ENCODE peak calls at places on chromosomes 3 and 15, in five cellular contexts. P is psoas muscle, T is mammary epithelial cell, C is stomach, D is endodermal cell. L is an unnamed sample.

GRCh38 chr15:91566116-91566515 is 287.4 kb upstream of the SLCO3A1 start:
- DNase-seq in P (no peak), T (no peak), C (no peak), D (no peak), L (peak; percentile 27)

GRCh38 chr15:88563638-88564037 is 17.2 kb upstream of the DET1 start:
- DNase-seq in P (no peak), T (no peak), C (no peak), D (no peak), L (no peak)

GRCh38 chr3:28917895-28918294 is 363.0 kb upstream of the RBMS3 start:
- DNase-seq in P (no peak), T (no peak), C (no peak), D (no peak), L (no peak)

GRCh38 chr3:188351648-188352047 is 197.7 kb downstream of the LPP start:
- DNase-seq in P (no peak), T (no peak), C (no peak), D (no peak), L (no peak)

GRCh38 chr3:124117486-124117885 is 125.6 kb upstream of the ROPN1 start:
- DNase-seq in P (no peak), T (no peak), C (no peak), D (no peak), L (no peak)

GRCh38 chr15:41575282-41575681 is 16.3 kb downstream of the TYRO3 start:
- DNase-seq in P (no peak), T (no peak), C (no peak), D (no peak), L (no peak)

GRCh38 chr3:18424213-18424861 is 802 bp downstream of the SATB1 start:
- DNase-seq in P (peak; percentile 61), T (no peak), C (no peak), D (no peak), L (no peak)

GRCh38 chr3:115245437-115245836 is 98.3 kb upstream of the ZBTB20 start:
- DNase-seq in P (no peak), T (peak; percentile 89), C (no peak), D (no peak), L (peak; percentile 44)

GRCh38 chr3:46882377-46883015 is 5.0 kb downstream of the PTH1R start:
- DNase-seq in P (no peak), T (no peak), C (no peak), D (peak; percentile 84), L (no peak)

GRCh38 chr3:175270199-175270837 is 411.2 kb downstream of the NAALADL2 start:
- DNase-seq in P (no peak), T (peak; percentile 45), C (no peak), D (no peak), L (peak; percentile 77)

GRCh38 chr3:56926513-56927282 is 124.9 kb upstream of the ARHGEF3 start:
- DNase-seq in P (no peak), T (peak; percentile 95), C (no peak), D (no peak), L (peak; percentile 18)

GRCh38 chr15:39920510-39921273 is 626 bp upstream of the GPR176 start:
- DNase-seq in P (peak; percentile 87), T (peak; percentile 58), C (peak; percentile 74), D (peak; percentile 86), L (peak; percentile 85)

GRCh38 chr3:192847918-192848317 is 69.7 kb downstream of the MB21D2 start:
- DNase-seq in P (no peak), T (no peak), C (no peak), D (no peak), L (no peak)

GRCh38 chr15:31964586-31965307 is 65.6 kb upstream of the CHRNA7 start:
- DNase-seq in P (no peak), T (no peak), C (no peak), D (no peak), L (no peak)

DNA sequence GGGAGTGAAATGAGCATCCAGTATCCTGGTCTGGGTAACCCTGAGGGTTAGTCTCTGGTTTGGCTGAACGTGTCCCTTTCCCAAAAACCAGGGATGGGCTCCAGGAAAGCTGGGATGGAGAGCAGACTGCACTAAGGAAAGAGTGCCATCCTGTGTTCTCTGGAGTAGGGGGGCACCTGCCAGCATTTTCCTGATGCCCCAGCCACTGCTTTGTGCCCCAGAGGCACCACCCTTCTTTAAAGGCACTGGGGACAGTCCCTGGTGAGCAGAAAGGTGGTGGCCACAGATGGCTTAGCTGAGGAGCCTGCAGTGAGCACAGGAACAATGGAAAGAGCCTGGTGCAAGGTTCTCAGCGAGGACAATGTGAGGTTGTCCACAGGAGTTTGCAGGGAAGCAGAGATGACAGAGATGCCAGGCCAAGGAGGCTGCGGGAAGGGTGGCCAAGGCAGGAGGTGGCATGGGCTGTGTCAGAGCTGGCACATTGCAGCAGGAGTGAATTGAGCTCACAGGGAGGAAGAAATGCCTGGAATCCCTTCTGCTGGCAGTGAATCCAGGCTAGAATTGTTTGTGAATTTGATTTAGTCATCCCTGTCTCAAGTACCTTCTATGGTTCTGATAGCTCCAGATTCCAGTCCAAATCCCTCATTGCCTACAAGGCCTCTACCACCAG is 39.9 kb downstream of the AMOTL2 start:
- DNase-seq in P (no peak), T (no peak), C (no peak), D (peak; percentile 68), L (no peak)
- H3K4me1 ChIP-seq in P (peaks cover 14% of the 10 kb centered on the region), T (peaks cover 70% of the 10 kb centered on the region), C (peaks cover 68% of the 10 kb centered on the region), D (peaks cover 48% of the 10 kb centered on the region), L (peaks cover 15% of the 10 kb centered on the region)

DNA sequence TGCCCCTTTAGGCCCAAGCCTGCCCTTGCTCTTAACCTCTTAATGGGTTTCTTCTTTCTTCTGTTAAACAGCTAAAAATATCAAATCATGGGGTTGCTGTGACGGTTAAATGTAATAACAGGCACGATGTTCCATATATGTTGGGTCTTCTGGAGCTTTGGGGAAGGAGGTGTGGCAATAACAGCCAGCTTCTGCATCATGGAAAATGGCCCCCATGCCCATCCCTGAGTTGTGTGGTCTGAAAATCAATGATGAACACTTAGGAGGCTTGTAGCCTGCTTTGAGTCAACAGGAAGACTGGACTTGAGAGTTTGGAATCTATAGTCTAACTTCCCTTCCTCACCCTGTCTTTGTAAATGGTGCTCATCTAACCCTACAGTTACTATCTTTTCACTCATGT is 27.3 kb downstream of the SMAD3 start:
- DNase-seq in P (no peak), T (no peak), C (no peak), D (no peak), L (no peak)
- H3K4me3 ChIP-seq in P (no peak overlapping the region), T (no peak overlapping the region), C (no peak overlapping the region), D (no peak overlapping the region), L (no peak overlapping the region)

DNA sequence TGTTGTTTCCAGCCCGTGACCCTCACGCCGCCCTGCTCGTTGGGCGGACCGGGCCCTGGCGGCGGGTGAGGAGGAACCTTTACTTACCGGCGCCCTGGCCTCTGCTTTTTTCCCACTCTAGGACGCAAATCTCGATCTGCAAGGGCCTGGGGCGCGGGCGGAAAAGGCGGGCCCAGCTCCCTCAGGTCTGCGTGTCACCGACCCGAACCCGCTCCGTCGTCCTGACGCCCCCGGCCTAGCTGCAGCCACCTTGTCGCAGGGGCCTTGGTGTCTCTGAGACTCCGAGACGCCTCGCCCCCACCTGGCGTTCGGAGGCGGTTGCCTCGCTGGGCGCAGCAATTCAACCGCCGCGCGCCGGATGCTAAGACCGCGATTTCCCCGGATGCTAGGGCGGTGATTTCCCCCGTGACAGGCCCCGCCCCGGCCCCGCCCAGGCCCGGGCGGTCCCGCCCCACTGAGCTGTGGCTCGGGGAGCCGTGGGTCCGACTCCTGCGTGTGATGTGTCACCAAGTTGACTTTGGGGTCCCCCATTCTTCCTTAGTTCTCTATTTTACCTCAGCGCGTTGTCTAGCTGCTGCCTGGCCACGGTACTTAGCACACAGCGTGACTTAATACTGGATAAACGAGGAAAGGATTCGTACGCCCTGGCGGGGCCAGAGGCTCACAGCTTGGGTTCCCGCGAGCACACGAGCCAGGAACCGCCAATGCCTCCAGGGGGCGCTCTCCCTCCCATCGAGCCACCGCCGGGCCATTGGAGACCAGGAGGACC is at the start of gene RPL39L:
- DNase-seq in P (peak; percentile 83), T (peak; percentile 83), C (peak; percentile 81), D (peak; percentile 97), L (peak; percentile 68)
- H3K27ac ChIP-seq in P (no peak within 1 kb of the TSS), T (peak within 1 kb of the TSS; percentile 64), C (peak within 1 kb of the TSS; percentile 72), D (no peak within 1 kb of the TSS), L (peak within 1 kb of the TSS; percentile 71)

GRCh38 chr3:160812304-160812703 is 56.3 kb downstream of the PPM1L start:
- DNase-seq in P (no peak), T (no peak), C (no peak), D (no peak), L (no peak)
- H3K4me1 ChIP-seq in P (peaks cover 67% of the 10 kb centered on the region), T (no peaks in the 10 kb centered on the region), C (peaks cover 43% of the 10 kb centered on the region), D (peaks cover 5% of the 10 kb centered on the region), L (no peaks in the 10 kb centered on the region)

GRCh38 chr3:53131136-53131495 is 881 bp upstream of the RFT1 start:
- DNase-seq in P (no peak), T (no peak), C (no peak), D (no peak), L (no peak)
- H3K4me3 ChIP-seq in P (peak overlapping the region; percentile 77), T (no peak overlapping the region), C (no peak overlapping the region), D (peak overlapping the region; percentile 95), L (peak overlapping the region; percentile 76)

GRCh38 chr3:100911956-100912355 is 81.3 kb downstream of the ABI3BP start:
- DNase-seq in P (no peak), T (no peak), C (no peak), D (no peak), L (peak; percentile 36)

GRCh38 chr3:100910986-100911385 is 82.2 kb downstream of the ABI3BP start:
- DNase-seq in P (no peak), T (no peak), C (no peak), D (no peak), L (no peak)

GRCh38 chr3:100912571-100912970 is 80.7 kb downstream of the ABI3BP start:
- DNase-seq in P (no peak), T (no peak), C (no peak), D (no peak), L (no peak)

GRCh38 chr3:100913870-100914654 is 79.2 kb downstream of the ABI3BP start:
- DNase-seq in P (no peak), T (no peak), C (no peak), D (no peak), L (no peak)

GRCh38 chr3:100912976-100913375 is 80.2 kb downstream of the ABI3BP start:
- DNase-seq in P (no peak), T (no peak), C (no peak), D (no peak), L (no peak)
- H3K27ac ChIP-seq in P (no peak overlapping the region), T (no peak overlapping the region), C (no peak overlapping the region), D (no peak overlapping the region), L (no peak overlapping the region)

GRCh38 chr3:98968347-98968746 is 66.9 kb upstream of the DCBLD2 start:
- DNase-seq in P (no peak), T (no peak), C (no peak), D (no peak), L (no peak)
- H3K4me1 ChIP-seq in P (no peaks in the 10 kb centered on the region), T (peaks cover 63% of the 10 kb centered on the region), C (no peaks in the 10 kb centered on the region), D (no peaks in the 10 kb centered on the region), L (peaks cover 5% of the 10 kb centered on the region)